ENCODE peak calls at places on chromosomes 6 and 20, in five cellular contexts. R is esophagus squamous epithelium, J is uterus, O is brain microvascular endothelial cell, X is foreskin keratinocyte. G is an unnamed sample.

GRCh38 chr6:33189164-33189563 is 3.1 kb downstream of the COL11A2 start:
- DNase-seq in R (no peak), J (no peak), O (no peak), X (no peak), G (no peak)

GRCh38 chr6:134853111-134854055 is 96.5 kb downstream of the ALDH8A1 start:
- DNase-seq in R (no peak), J (no peak), O (peak; percentile 27), X (peak; percentile 18), G (no peak)

GRCh38 chr20:32006841-32007786 is 3.1 kb upstream of the CCM2L start:
- DNase-seq in R (no peak), J (no peak), O (no peak), X (no peak), G (no peak)

GRCh38 chr6:165849539-165850430 is 186.7 kb upstream of the PDE10A start:
- DNase-seq in R (no peak), J (peak; percentile 50), O (no peak), X (no peak), G (no peak)

GRCh38 chr20:24738981-24739633 is 210.0 kb upstream of the CST7 start:
- DNase-seq in R (no peak), J (no peak), O (no peak), X (no peak), G (no peak)

GRCh38 chr6:30171677-30172471 is 8.5 kb downstream of the TRIM15 start:
- DNase-seq in R (no peak), J (no peak), O (peak; percentile 14), X (no peak), G (no peak)

GRCh38 chr6:117306227-117306784 is 40.9 kb downstream of the VGLL2 start:
- DNase-seq in R (no peak), J (no peak), O (no peak), X (peak; percentile 8), G (no peak)

GRCh38 chr6:125953502-125953875 is 3.1 kb upstream of the HINT3 start:
- DNase-seq in R (no peak), J (no peak), O (no peak), X (no peak), G (no peak)

GRCh38 chr6:20092071-20092566 is 120.2 kb downstream of the MBOAT1 start:
- DNase-seq in R (no peak), J (no peak), O (peak; percentile 43), X (peak; percentile 12), G (no peak)

GRCh38 chr6:4012826-4013225 is 66.1 kb downstream of the FAM217A start:
- DNase-seq in R (no peak), J (no peak), O (no peak), X (no peak), G (no peak)

GRCh38 chr6:11341867-11342266 is 109.4 kb upstream of the NEDD9 start:
- DNase-seq in R (no peak), J (no peak), O (no peak), X (no peak), G (no peak)

GRCh38 chr6:53906842-53907241 is 112.0 kb downstream of the LRRC1 start:
- DNase-seq in R (no peak), J (peak; percentile 27), O (no peak), X (no peak), G (no peak)

GRCh38 chr6:117605169-117605826 is 3.0 kb upstream of the GOPC start:
- DNase-seq in R (no peak), J (peak; percentile 27), O (peak; percentile 56), X (no peak), G (no peak)

GRCh38 chr20:18548465-18548864 is 18.8 kb upstream of the SMIM26 start:
- DNase-seq in R (no peak), J (no peak), O (no peak), X (no peak), G (no peak)

GRCh38 chr6:44042261-44043035 is 84.8 kb downstream of the MRPL14 start:
- DNase-seq in R (no peak), J (no peak), O (no peak), X (no peak), G (no peak)

GRCh38 chr6:17885079-17885478 is 102.4 kb downstream of the KIF13A start:
- DNase-seq in R (no peak), J (no peak), O (no peak), X (no peak), G (no peak)

GRCh38 chr6:68087399-68088133 is 547.5 kb upstream of the ADGRB3 start:
- DNase-seq in R (no peak), J (no peak), O (no peak), X (no peak), G (no peak)

GRCh38 chr20:56440346-56441007 is 27.9 kb upstream of the RTF2 start:
- DNase-seq in R (no peak), J (no peak), O (no peak), X (no peak), G (peak; percentile 19)

GRCh38 chr6:95576218-95576617 is 1.1 kb upstream of the MANEA start:
- DNase-seq in R (no peak), J (no peak), O (no peak), X (no peak), G (no peak)

GRCh38 chr20:23078994-23079364 is 7.1 kb downstream of the CD93 start:
- DNase-seq in R (no peak), J (no peak), O (no peak), X (no peak), G (no peak)

GRCh38 chr20:56207656-56208055 is 40.9 kb upstream of the MC3R start:
- DNase-seq in R (no peak), J (no peak), O (no peak), X (no peak), G (no peak)

GRCh38 chr6:35164868-35165267 is 23.7 kb upstream of the TCP11 start:
- DNase-seq in R (no peak), J (no peak), O (no peak), X (no peak), G (no peak)

GRCh38 chr6:140480852-140481251 is 1106.4 kb upstream of the CITED2 start:
- DNase-seq in R (no peak), J (no peak), O (no peak), X (no peak), G (no peak)

GRCh38 chr6:128276311-128276710 is 244.1 kb downstream of the PTPRK start:
- DNase-seq in R (no peak), J (no peak), O (no peak), X (no peak), G (no peak)

GRCh38 chr6:14664616-14665315 is 547.2 kb downstream of the CD83 start:
- DNase-seq in R (no peak), J (no peak), O (no peak), X (peak; percentile 28), G (no peak)

GRCh38 chr6:52454556-52454955 is 34.4 kb downstream of the EFHC1 start:
- DNase-seq in R (no peak), J (no peak), O (no peak), X (peak; percentile 77), G (no peak)

GRCh38 chr20:3781153-3781910 is at the start of gene SPEF1:
- DNase-seq in R (no peak), J (peak; percentile 74), O (peak; percentile 90), X (peak; percentile 65), G (no peak)

GRCh38 chr20:57094171-57094891 is 172.1 kb downstream of the BMP7 start:
- DNase-seq in R (no peak), J (no peak), O (no peak), X (no peak), G (no peak)

GRCh38 chr6:1381397-1382330 is 7.7 kb upstream of the FOXF2 start:
- DNase-seq in R (no peak), J (peak; percentile 41), O (no peak), X (no peak), G (peak; percentile 66)

GRCh38 chr6:25482996-25483395 is 169.0 kb upstream of the SCGN start:
- DNase-seq in R (no peak), J (no peak), O (no peak), X (no peak), G (no peak)

DNA sequence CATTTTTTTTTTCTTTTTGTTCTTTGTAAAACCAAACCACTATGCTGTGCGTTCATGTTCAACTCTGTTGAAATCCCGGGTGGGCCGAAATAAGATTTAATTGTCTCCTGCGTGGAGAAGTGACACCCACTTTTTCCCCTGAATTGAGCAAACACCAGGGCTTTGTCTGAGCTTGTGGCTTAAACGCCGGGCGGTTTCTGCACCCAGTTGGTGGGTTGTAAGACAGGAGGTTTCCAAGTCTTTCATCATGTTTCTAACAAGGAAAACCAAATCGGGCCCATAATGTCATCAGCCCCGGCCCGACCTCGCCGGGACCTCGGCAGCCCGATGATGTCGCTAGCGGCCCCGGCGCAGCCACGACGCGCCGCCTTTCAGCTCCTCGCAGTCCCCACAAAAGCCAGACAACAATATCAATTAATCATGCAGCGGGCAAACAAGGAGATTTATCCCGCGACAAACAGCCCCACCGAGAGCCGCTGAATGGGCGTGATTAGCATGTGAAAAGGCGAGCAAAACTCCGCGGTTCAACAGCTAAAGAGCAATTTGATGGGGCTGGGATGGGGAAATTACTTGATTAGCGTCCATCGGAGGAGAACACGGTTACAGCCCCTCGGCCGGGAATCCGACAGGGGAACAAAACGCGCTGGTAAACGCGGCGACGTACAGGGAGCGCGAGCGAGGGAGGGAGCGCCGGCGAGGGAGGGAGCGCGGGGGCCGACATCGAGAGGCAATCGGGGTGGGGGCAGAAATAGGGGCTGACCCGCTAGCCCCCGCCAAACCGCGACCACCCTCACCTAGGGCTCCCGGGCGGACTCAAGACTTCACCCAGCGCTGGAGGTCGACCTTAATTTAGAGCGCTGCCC is 5.3 kb downstream of the LINC00237 start:
- DNase-seq in R (no peak), J (no peak), O (no peak), X (no peak), G (no peak)
- H3K27me3 ChIP-seq in R (peaks cover 41% of the 10 kb centered on the region), J (peaks cover 85% of the 10 kb centered on the region), O (peaks cover 80% of the 10 kb centered on the region), X (peaks cover 98% of the 10 kb centered on the region), G (peaks cover 98% of the 10 kb centered on the region)

GRCh38 chr20:5715068-5715841 is 34.9 kb upstream of the SHLD1 start:
- DNase-seq in R (no peak), J (no peak), O (no peak), X (no peak), G (no peak)
- H3K27ac ChIP-seq in R (peak overlapping the region; percentile 16), J (no peak overlapping the region), O (no peak overlapping the region), X (no peak overlapping the region), G (peak overlapping the region; percentile 69)

GRCh38 chr20:58678806-58679205 is 13.8 kb upstream of the NPEPL1 start:
- DNase-seq in R (no peak), J (no peak), O (no peak), X (no peak), G (no peak)

GRCh38 chr20:58677205-58677604 is 15.4 kb upstream of the NPEPL1 start:
- DNase-seq in R (no peak), J (no peak), O (no peak), X (no peak), G (no peak)

GRCh38 chr20:58676161-58676560 is 16.4 kb upstream of the NPEPL1 start:
- DNase-seq in R (no peak), J (no peak), O (no peak), X (no peak), G (no peak)

GRCh38 chr20:58675641-58676040 is 17.0 kb upstream of the NPEPL1 start:
- DNase-seq in R (no peak), J (no peak), O (no peak), X (no peak), G (no peak)

DNA sequence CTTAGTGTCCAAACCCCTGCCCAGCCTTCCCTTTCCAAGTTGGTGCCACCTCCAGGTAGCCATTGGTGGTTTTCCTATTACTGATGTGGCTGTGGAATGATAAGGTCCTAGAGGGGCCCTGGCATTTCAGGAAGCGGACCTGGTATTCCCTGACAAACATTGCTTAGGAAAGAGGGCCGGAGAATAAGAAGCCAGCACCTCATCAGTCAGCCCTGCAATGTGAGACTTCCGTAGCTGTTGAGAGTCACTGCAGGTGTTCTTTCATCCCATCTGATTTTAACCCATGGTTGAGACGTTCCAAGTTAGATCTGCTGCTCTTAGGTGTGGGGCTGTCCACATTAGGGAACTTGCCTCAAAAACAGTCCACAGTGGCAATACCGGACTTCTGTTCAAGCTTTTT is 14.8 kb upstream of the NPEPL1 start:
- DNase-seq in R (no peak), J (no peak), O (no peak), X (no peak), G (no peak)
- TF ChIP-seq CTCF in R (no peak), J (no peak), O (no peak), X (no peak), G (no peak)

GRCh38 chr6:169832247-169832948 is 81.0 kb downstream of the ERMARD start:
- DNase-seq in R (no peak), J (no peak), O (no peak), X (no peak), G (no peak)
- H3K27me3 ChIP-seq in R (no peaks in the 10 kb centered on the region), J (no peaks in the 10 kb centered on the region), O (no peaks in the 10 kb centered on the region), X (peaks cover 10% of the 10 kb centered on the region), G (peaks cover 18% of the 10 kb centered on the region)

G was measured in CD4-positive, alpha-beta T cell.